ENCODE peak calls at places on chromosomes 6 and 20, in four cellular contexts. X is tibial nerve, M is activated B cell treated with CpG ODN at 0.5 μM for 24 hours, J is right lobe of liver. G is an unnamed sample.

GRCh38 chr6:149170564-149171452 is 146.7 kb upstream of the TAB2 start:
- DNase-seq in X (no peak), M (no peak), J (no peak), G (no peak)

GRCh38 chr20:2507875-2508630 is 662 bp downstream of the ZNF343 start:
- DNase-seq in X (no peak), M (no peak), J (no peak), G (no peak)

GRCh38 chr6:41077536-41077935 is 4.8 kb downstream of the NFYA start:
- DNase-seq in X (no peak), M (no peak), J (no peak), G (no peak)

GRCh38 chr6:25603251-25603650 is 48.8 kb upstream of the SCGN start:
- DNase-seq in X (no peak), M (no peak), J (no peak), G (no peak)

GRCh38 chr6:36625161-36625919 is 31.2 kb downstream of the SRSF3 start:
- DNase-seq in X (no peak), M (no peak), J (peak), G (no peak)

GRCh38 chr6:74733830-74734591 is 471.8 kb downstream of the COL12A1 start:
- DNase-seq in X (no peak), M (no peak), J (no peak), G (no peak)

GRCh38 chr6:129207832-129208231 is 324.9 kb downstream of the LAMA2 start:
- DNase-seq in X (no peak), M (no peak), J (no peak), G (no peak)

GRCh38 chr6:137159912-137160311 is 13.5 kb downstream of the IL22RA2 start:
- DNase-seq in X (no peak), M (no peak), J (no peak), G (no peak)

GRCh38 chr6:47690791-47691190 is 7.6 kb upstream of the ADGRF4 start:
- DNase-seq in X (no peak), M (no peak), J (no peak), G (no peak)

GRCh38 chr20:62785381-62785780 is 10.9 kb upstream of the MRGBP start:
- DNase-seq in X (no peak), M (no peak), J (no peak), G (no peak)

GRCh38 chr20:49319204-49319809 is 41.5 kb upstream of the ZNFX1 start:
- DNase-seq in X (no peak), M (no peak), J (no peak), G (no peak)

GRCh38 chr6:111604259-111605099 is 1.2 kb downstream of the TRAF3IP2 start:
- DNase-seq in X (peak), M (no peak), J (no peak), G (no peak)

GRCh38 chr20:50628853-50629674 is 62.3 kb downstream of the RIPOR3 start:
- DNase-seq in X (no peak), M (no peak), J (no peak), G (no peak)

GRCh38 chr6:111418971-111419693 is 63.9 kb downstream of the REV3L start:
- DNase-seq in X (no peak), M (no peak), J (no peak), G (no peak)

GRCh38 chr20:10536531-10536930 is 101.4 kb downstream of the SLX4IP start:
- DNase-seq in X (no peak), M (no peak), J (peak), G (no peak)

GRCh38 chr6:1313755-1314503 is 2.0 kb downstream of the FOXQ1 start:
- DNase-seq in X (no peak), M (no peak), J (peak), G (peak)

GRCh38 chr6:162173448-162173847 is 554.1 kb downstream of the PRKN start:
- DNase-seq in X (no peak), M (no peak), J (no peak), G (no peak)

GRCh38 chr6:4920914-4921410 is 82.9 kb downstream of the RPP40 start:
- DNase-seq in X (no peak), M (no peak), J (no peak), G (no peak)

GRCh38 chr20:61753196-61753942 is 312.3 kb downstream of the TAF4 start:
- DNase-seq in X (no peak), M (no peak), J (no peak), G (no peak)

GRCh38 chr6:132713355-132714134 is at the start of gene VNN1:
- DNase-seq in X (no peak), M (no peak), J (peak), G (no peak)

GRCh38 chr6:34151321-34152041 is 5.6 kb upstream of the GRM4 start:
- DNase-seq in X (no peak), M (no peak), J (no peak), G (no peak)

GRCh38 chr20:32155017-32155965 is 45.8 kb downstream of the TM9SF4 start:
- DNase-seq in X (peak), M (no peak), J (peak), G (no peak)

GRCh38 chr20:32509639-32510066 is 75.5 kb downstream of the NOL4L start:
- DNase-seq in X (no peak), M (no peak), J (no peak), G (no peak)

GRCh38 chr20:35907017-35907685 is 47.2 kb downstream of the SCAND1 start:
- DNase-seq in X (no peak), M (no peak), J (no peak), G (no peak)

GRCh38 chr6:170286246-170286933 is 4.5 kb downstream of the DLL1 start:
- DNase-seq in X (no peak), M (no peak), J (peak), G (peak)

GRCh38 chr20:36109251-36109947 is 45.1 kb upstream of the EPB41L1 start:
- DNase-seq in X (no peak), M (no peak), J (no peak), G (no peak)

GRCh38 chr20:53274365-53274764 is 302.2 kb downstream of the TSHZ2 start:
- DNase-seq in X (no peak), M (no peak), J (no peak), G (no peak)
- TF ChIP-seq CTCF in X (no peak), M (no peak), J (no peak), G (no peak)

DNA sequence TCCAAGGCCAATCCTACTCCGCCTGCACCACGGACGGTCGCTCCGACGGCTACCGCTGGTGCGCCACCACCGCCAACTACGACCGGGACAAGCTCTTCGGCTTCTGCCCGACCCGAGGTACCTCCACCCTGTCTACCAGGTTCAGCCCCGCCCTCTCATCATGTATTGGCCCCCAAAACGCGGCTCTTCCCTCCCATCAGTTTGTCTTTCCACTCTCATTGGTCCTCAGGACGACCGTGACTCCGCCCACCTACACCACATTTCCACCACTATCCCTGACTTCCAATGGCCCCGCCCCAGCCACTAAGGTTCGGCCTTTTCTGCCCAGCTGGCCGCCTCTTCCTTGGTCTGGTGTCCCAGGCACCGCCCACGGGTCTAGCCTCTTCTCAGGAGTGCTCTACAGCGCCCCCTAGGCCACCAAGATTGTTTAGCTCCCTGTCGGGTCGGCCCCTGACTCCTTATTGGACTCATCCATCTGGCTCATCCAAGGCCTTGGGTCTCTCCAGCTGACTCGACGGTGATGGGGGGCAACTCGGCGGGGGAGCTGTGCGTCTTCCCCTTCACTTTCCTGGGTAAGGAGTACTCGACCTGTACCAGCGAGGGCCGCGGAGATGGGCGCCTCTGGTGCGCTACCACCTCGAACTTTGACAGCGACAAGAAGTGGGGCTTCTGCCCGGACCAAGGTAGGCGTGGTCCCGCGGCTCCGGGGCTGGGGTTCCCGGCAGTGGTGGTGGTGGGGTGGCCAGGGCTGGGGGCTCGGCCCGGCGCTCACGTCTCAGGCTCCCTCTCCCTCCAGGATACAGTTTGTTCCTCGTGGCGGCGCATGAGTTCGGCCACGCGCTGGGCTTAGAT is 3.1 kb downstream of the MMP9 start:
- DNase-seq in X (no peak), M (no peak), J (peak), G (no peak)
- TF ChIP-seq CTCF in X (no peak), M (no peak), J (peak), G (peak)

GRCh38 chr6:27688014-27688586 is 215.2 kb upstream of the ZNF184 start:
- DNase-seq in X (peak), M (peak), J (peak), G (peak)

GRCh38 chr6:27685278-27685677 is 212.4 kb upstream of the ZNF184 start:
- DNase-seq in X (no peak), M (no peak), J (no peak), G (no peak)

GRCh38 chr6:27687154-27688013 is 214.5 kb upstream of the ZNF184 start:
- DNase-seq in X (peak), M (peak), J (peak), G (peak)

GRCh38 chr6:27679968-27680694 is 207.2 kb upstream of the ZNF184 start:
- DNase-seq in X (no peak), M (no peak), J (no peak), G (no peak)

DNA sequence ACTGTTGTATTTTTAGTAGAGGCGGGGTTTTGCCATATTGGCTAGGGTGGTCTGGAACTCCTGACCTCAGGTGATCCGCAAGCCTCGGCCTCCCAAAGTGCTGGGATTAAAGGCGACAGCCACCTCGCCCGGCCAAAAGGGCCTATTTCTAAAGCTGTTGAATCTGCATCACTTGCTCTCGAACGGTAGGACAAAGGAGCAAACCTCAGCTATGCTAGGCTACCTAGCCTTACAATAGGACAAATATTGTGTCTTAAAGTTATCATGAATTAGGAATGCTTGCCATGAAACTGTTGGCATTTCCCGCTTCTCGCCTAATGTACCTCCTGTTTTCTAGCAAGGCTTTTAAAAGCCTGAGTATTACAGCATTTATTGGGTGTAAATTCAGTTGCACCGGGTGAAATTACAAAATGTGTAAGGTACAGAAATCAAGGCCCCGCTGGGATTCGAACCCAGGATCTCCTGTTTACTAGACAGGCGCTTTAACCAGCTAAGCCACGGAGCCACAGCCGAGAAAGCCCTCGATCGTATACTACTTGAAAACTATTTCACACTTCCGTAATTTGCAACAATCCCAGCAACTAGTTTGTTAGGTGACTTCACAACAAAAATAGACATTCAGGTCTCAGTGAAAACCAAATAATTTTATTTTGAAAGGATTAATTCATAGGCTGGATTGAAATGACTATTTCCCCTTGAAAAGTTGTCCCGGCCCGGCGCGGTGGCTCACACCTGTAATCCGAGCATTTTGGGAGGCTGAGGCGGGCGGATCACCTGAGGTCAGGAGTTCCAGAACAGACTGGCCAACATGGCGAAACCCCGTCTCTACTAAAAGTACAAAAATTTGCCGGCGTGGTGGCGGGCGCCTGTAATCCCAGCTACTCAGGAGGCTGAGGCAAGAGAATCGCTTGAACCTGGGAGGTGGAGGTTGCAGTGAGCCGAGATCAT is 211.6 kb upstream of the ZNF184 start:
- DNase-seq in X (no peak), M (no peak), J (no peak), G (no peak)
- TF ChIP-seq CTCF in X (no peak), M (no peak), J (no peak), G (no peak)

GRCh38 chr20:54195483-54196472 is 12.1 kb upstream of the PFDN4 start:
- DNase-seq in X (no peak), M (no peak), J (no peak), G (no peak)

GRCh38 chr20:54199283-54199682 is 8.6 kb upstream of the PFDN4 start:
- DNase-seq in X (no peak), M (no peak), J (no peak), G (no peak)

GRCh38 chr20:54199721-54200176 is 8.1 kb upstream of the PFDN4 start:
- DNase-seq in X (peak), M (peak), J (peak), G (peak)

GRCh38 chr20:54200487-54201267 is 7.2 kb upstream of the PFDN4 start:
- DNase-seq in X (no peak), M (no peak), J (no peak), G (no peak)

GRCh38 chr20:54197621-54198604 is 10.0 kb upstream of the PFDN4 start:
- DNase-seq in X (no peak), M (no peak), J (peak), G (no peak)
- TF ChIP-seq CTCF in X (no peak), M (no peak), J (peak), G (no peak)

GRCh38 chr6:107075951-107076381 is 39.3 kb downstream of the BEND3 start:
- DNase-seq in X (no peak), M (no peak), J (no peak), G (no peak)
- TF ChIP-seq CTCF in X (no peak), M (no peak), J (no peak), G (no peak)

DNA sequence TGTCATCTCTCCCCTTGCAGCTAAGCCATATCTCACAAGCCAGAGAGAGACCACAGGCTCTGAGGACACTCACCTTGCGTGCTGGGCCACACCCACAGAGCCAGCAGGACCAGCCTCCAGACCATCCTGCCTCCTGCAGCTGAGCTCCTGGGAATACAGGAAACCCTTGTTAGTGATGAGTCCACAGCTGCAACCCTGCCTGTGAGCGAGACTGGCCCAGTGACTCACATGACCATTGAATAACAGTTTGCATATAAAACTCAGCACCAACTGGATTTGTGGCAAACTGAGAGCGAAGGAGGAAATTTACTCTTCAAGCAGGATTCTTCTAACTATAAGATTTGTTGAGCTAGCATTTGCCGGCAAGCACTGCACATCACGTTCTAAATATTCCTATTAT is 3.0 kb downstream of the THBS2 start:
- DNase-seq in X (no peak), M (no peak), J (peak), G (no peak)
- TF ChIP-seq CTCF in X (no peak), M (no peak), J (no peak), G (no peak)

GRCh38 chr6:106084106-106084963 is 1.8 kb upstream of the PRDM1 start:
- DNase-seq in X (no peak), M (no peak), J (no peak), G (peak)
- TF ChIP-seq CTCF in X (peak), M (no peak), J (no peak), G (peak)

GRCh38 chr6:2784061-2784460 is 18.9 kb downstream of the WRNIP1 start:
- DNase-seq in X (no peak), M (no peak), J (no peak), G (no peak)

GRCh38 chr6:2781685-2782355 is 16.6 kb downstream of the WRNIP1 start:
- DNase-seq in X (no peak), M (no peak), J (no peak), G (no peak)

GRCh38 chr6:2782825-2783187 is 17.6 kb downstream of the WRNIP1 start:
- DNase-seq in X (no peak), M (no peak), J (no peak), G (no peak)

GRCh38 chr6:2782356-2782708 is 17.1 kb downstream of the WRNIP1 start:
- DNase-seq in X (no peak), M (no peak), J (no peak), G (no peak)

GRCh38 chr6:2783188-2783957 is 18.2 kb downstream of the WRNIP1 start:
- DNase-seq in X (no peak), M (no peak), J (no peak), G (no peak)
- TF ChIP-seq CTCF in X (no peak), M (no peak), J (no peak), G (no peak)

GRCh38 chr6:16486661-16487060 is 248.3 kb downstream of the GMPR start:
- DNase-seq in X (no peak), M (no peak), J (no peak), G (no peak)

GRCh38 chr6:16480780-16481179 is 242.4 kb downstream of the GMPR start:
- DNase-seq in X (no peak), M (no peak), J (no peak), G (no peak)

GRCh38 chr6:16481680-16482079 is 243.3 kb downstream of the GMPR start:
- DNase-seq in X (no peak), M (no peak), J (no peak), G (no peak)

GRCh38 chr6:16483315-16483875 is 245.0 kb downstream of the GMPR start:
- DNase-seq in X (no peak), M (no peak), J (no peak), G (no peak)

GRCh38 chr6:16482702-16483314 is 244.4 kb downstream of the GMPR start:
- DNase-seq in X (no peak), M (no peak), J (no peak), G (no peak)
- TF ChIP-seq CTCF in X (no peak), M (no peak), J (no peak), G (no peak)

GRCh38 chr6:79234150-79235022 is at the start of gene HMGN3:
- DNase-seq in X (peak), M (peak), J (peak), G (peak)
- TF ChIP-seq CTCF in X (peak), M (no peak), J (no peak), G (peak)